ENCODE peak calls at places on chromosomes 7 and 10, in nine cellular contexts. O is PC-3, C is small intestine, U is amniotic stem cell, K is NCI-H2029, N is left colon, I is transverse colon, X is RWPE1, E is neural crest cell. R is an unnamed sample.

GRCh38 chr7:75776295-75776971 is 4.4 kb upstream of the CCL26 start:
- DNase-seq in N (no peak), C (peak; percentile 26), O (peak; percentile 94), K (no peak), U (no peak), E (no peak), I (no peak), X (peak; percentile 31), R (peak; percentile 43)

GRCh38 chr10:45585131-45585530 is 87.4 kb downstream of the ZFAND4 start:
- DNase-seq in N (no peak), U (no peak), C (no peak), X (no peak), O (no peak), E (no peak), I (no peak), K (no peak), R (no peak)

GRCh38 chr7:94562525-94562924 is 52.9 kb downstream of the CASD1 start:
- DNase-seq in K (no peak), N (no peak), C (no peak), I (no peak), E (no peak), O (no peak), X (no peak), U (no peak), R (no peak)

GRCh38 chr10:78407009-78407711 is 373.5 kb downstream of the RPS24 start:
- DNase-seq in X (peak; percentile 98), C (peak; percentile 72), N (peak; percentile 84), K (peak; percentile 63), U (no peak), O (peak; percentile 100), I (peak; percentile 85), E (peak; percentile 90), R (peak; percentile 86)

GRCh38 chr7:77684030-77684429 is 12.2 kb upstream of the RSBN1L start:
- DNase-seq in C (no peak), X (no peak), I (no peak), O (no peak), N (no peak), K (no peak), U (no peak), E (no peak), R (no peak)

GRCh38 chr10:3978174-3978573 is 193.2 kb upstream of the KLF6 start:
- DNase-seq in U (no peak), I (no peak), C (no peak), O (peak; percentile 57), N (no peak), K (no peak), X (peak; percentile 8), E (no peak), R (no peak)

GRCh38 chr7:157373493-157373892 is 36.7 kb downstream of the DNAJB6 start:
- DNase-seq in O (no peak), C (peak; percentile 88), I (peak; percentile 39), U (no peak), X (no peak), E (no peak), K (no peak), N (no peak), R (no peak)

GRCh38 chr7:96085953-96086352 is 235.9 kb downstream of the SLC25A13 start:
- DNase-seq in K (no peak), C (no peak), O (no peak), I (no peak), E (no peak), X (no peak), N (no peak), U (no peak), R (no peak)

GRCh38 chr7:96388166-96388565 is 66.3 kb upstream of the SLC25A13 start:
- DNase-seq in U (peak; percentile 13), I (no peak), K (no peak), N (no peak), O (peak; percentile 67), E (no peak), X (peak; percentile 60), C (peak; percentile 3), R (no peak)

GRCh38 chr7:121525155-121525819 is 129.2 kb upstream of the FAM3C start:
- DNase-seq in O (no peak), I (no peak), C (no peak), K (no peak), N (no peak), U (no peak), E (no peak), X (no peak), R (no peak)

GRCh38 chr7:24827589-24827988 is 70.3 kb upstream of the GSDME start:
- DNase-seq in E (no peak), U (no peak), K (no peak), X (no peak), C (no peak), I (no peak), O (peak; percentile 9), N (no peak), R (no peak)

GRCh38 chr7:31108097-31108657 is 56.1 kb downstream of the ADCYAP1R1 start:
- DNase-seq in O (no peak), N (no peak), C (no peak), X (no peak), E (no peak), I (no peak), U (no peak), K (no peak), R (no peak)

GRCh38 chr7:108572487-108572886 is 2.8 kb downstream of the DNAJB9 start:
- DNase-seq in I (no peak), E (no peak), X (no peak), C (no peak), K (no peak), N (no peak), U (no peak), O (no peak), R (no peak)

GRCh38 chr7:120168066-120168465 is 104.9 kb upstream of the KCND2 start:
- DNase-seq in X (no peak), U (no peak), C (no peak), N (no peak), I (no peak), E (no peak), O (no peak), K (no peak), R (no peak)

GRCh38 chr10:101615760-101616116 is 27.6 kb downstream of the DPCD start:
- DNase-seq in E (no peak), N (no peak), K (no peak), U (no peak), X (no peak), C (no peak), O (no peak), I (no peak), R (no peak)

GRCh38 chr10:91576096-91576545 is 56.8 kb downstream of the PPP1R3C start:
- DNase-seq in U (no peak), E (no peak), K (no peak), C (no peak), X (no peak), N (no peak), I (no peak), O (peak; percentile 32), R (no peak)

GRCh38 chr10:62019685-62020361 is 118.3 kb downstream of the ARID5B start:
- DNase-seq in C (no peak), I (no peak), N (no peak), X (no peak), K (no peak), O (no peak), E (no peak), U (no peak), R (no peak)

GRCh38 chr10:31262672-31263071 is 56.3 kb upstream of the ZEB1 start:
- DNase-seq in O (no peak), C (no peak), E (no peak), K (no peak), U (peak; percentile 11), X (no peak), N (no peak), I (no peak), R (no peak)

GRCh38 chr10:111835562-111835961 is 348.0 kb downstream of the GPAM start:
- DNase-seq in U (no peak), I (no peak), K (no peak), C (no peak), O (no peak), N (no peak), E (no peak), X (no peak), R (no peak)

GRCh38 chr10:96025566-96025965 is 17.8 kb upstream of the CCNJ start:
- DNase-seq in X (no peak), I (no peak), C (peak; percentile 12), N (no peak), U (no peak), O (peak; percentile 26), E (no peak), K (no peak), R (peak; percentile 44)

GRCh38 chr10:63614371-63614891 is 93.2 kb downstream of the REEP3 start:
- DNase-seq in O (no peak), X (no peak), I (no peak), E (no peak), K (no peak), N (no peak), U (no peak), C (no peak), R (no peak)

GRCh38 chr10:17061418-17061817 is 68.2 kb downstream of the CUBN start:
- DNase-seq in N (no peak), U (no peak), K (no peak), C (no peak), O (no peak), E (no peak), I (no peak), X (no peak), R (peak; percentile 7)